ENCODE peak calls at places on chromosome 16, in seven cellular contexts. One of them, this sample, is unnamed.
A peak's percentile ranks its signal among the peaks of the same experiment; 100 is the strongest.

GRCh38 chr16:4870138-4870671 is 22.9 kb downstream of the UBN1 start:
- DNase-seq in HepG2: no peak
- DNase-seq in GM12892: no peak
- DNase-seq in K562: no peak
- DNase-seq in SK-N-SH: no peak
- DNase-seq in GM12878: no peak
- DNase-seq in H1: no peak
- DNase-seq in this sample: no peak

GRCh38 chr16:30184430-30185140 is 1.2 kb downstream of the CORO1A start:
- DNase-seq in GM12892: no peak
- DNase-seq in GM12878: peak; percentile 28
- DNase-seq in K562: peak; percentile 24
- DNase-seq in H1: peak; percentile 46
- DNase-seq in SK-N-SH: peak; percentile 67
- DNase-seq in HepG2: no peak
- DNase-seq in this sample: peak; percentile 25

GRCh38 chr16:67151431-67152097 is 766 bp upstream of the B3GNT9 start:
- DNase-seq in GM12878: no peak
- DNase-seq in H1: no peak
- DNase-seq in HepG2: no peak
- DNase-seq in K562: no peak
- DNase-seq in GM12892: no peak
- DNase-seq in SK-N-SH: no peak
- DNase-seq in this sample: no peak

GRCh38 chr16:31077024-31077423 is 2.8 kb downstream of the ZNF646 start:
- DNase-seq in SK-N-SH: no peak
- DNase-seq in GM12892: no peak
- DNase-seq in K562: no peak
- DNase-seq in HepG2: no peak
- DNase-seq in GM12878: no peak
- DNase-seq in H1: no peak
- DNase-seq in this sample: no peak

GRCh38 chr16:48158296-48158695 is 2.5 kb upstream of the ABCC12 start:
- DNase-seq in GM12892: no peak
- DNase-seq in SK-N-SH: no peak
- DNase-seq in HepG2: peak; percentile 31
- DNase-seq in GM12878: peak; percentile 48
- DNase-seq in H1: no peak
- DNase-seq in K562: no peak
- DNase-seq in this sample: no peak

GRCh38 chr16:55370762-55371482 is 46.9 kb downstream of the IRX6 start:
- DNase-seq in GM12878: no peak
- DNase-seq in HepG2: peak; percentile 7
- DNase-seq in H1: peak; percentile 74
- DNase-seq in GM12892: no peak
- DNase-seq in SK-N-SH: peak; percentile 71
- DNase-seq in K562: no peak
- DNase-seq in this sample: no peak

GRCh38 chr16:1877089-1877488 is 5.1 kb upstream of the MEIOB start:
- DNase-seq in GM12878: no peak
- DNase-seq in SK-N-SH: no peak
- DNase-seq in GM12892: no peak
- DNase-seq in K562: no peak
- DNase-seq in HepG2: no peak
- DNase-seq in H1: no peak
- DNase-seq in this sample: no peak

GRCh38 chr16:48353565-48354163 is 31.5 kb downstream of the SIAH1 start:
- DNase-seq in K562: peak; percentile 76
- DNase-seq in GM12892: peak; percentile 53
- DNase-seq in H1: peak; percentile 63
- DNase-seq in SK-N-SH: peak; percentile 76
- DNase-seq in HepG2: peak; percentile 78
- DNase-seq in GM12878: peak; percentile 37
- DNase-seq in this sample: peak; percentile 41

GRCh38 chr16:27330542-27330941 is 16.8 kb downstream of the IL4R start:
- DNase-seq in HepG2: no peak
- DNase-seq in GM12878: no peak
- DNase-seq in K562: no peak
- DNase-seq in SK-N-SH: no peak
- DNase-seq in GM12892: no peak
- DNase-seq in H1: no peak
- DNase-seq in this sample: no peak

GRCh38 chr16:375927-376816 is 5.6 kb downstream of the PGAP6 start:
- DNase-seq in SK-N-SH: no peak
- DNase-seq in GM12878: no peak
- DNase-seq in HepG2: no peak
- DNase-seq in K562: no peak
- DNase-seq in H1: no peak
- DNase-seq in GM12892: no peak
- DNase-seq in this sample: no peak

GRCh38 chr16:4928227-4928626 is 8.7 kb downstream of the PPL start:
- DNase-seq in GM12892: no peak
- DNase-seq in HepG2: no peak
- DNase-seq in H1: no peak
- DNase-seq in SK-N-SH: no peak
- DNase-seq in GM12878: no peak
- DNase-seq in K562: no peak
- DNase-seq in this sample: no peak

GRCh38 chr16:57616871-57617270 is 11.6 kb upstream of the ADGRG1 start:
- DNase-seq in GM12892: peak; percentile 5
- DNase-seq in HepG2: no peak
- DNase-seq in H1: peak; percentile 30
- DNase-seq in K562: peak; percentile 35
- DNase-seq in GM12878: no peak
- DNase-seq in SK-N-SH: peak; percentile 17
- DNase-seq in this sample: no peak

GRCh38 chr16:3728424-3729160 is 11.3 kb upstream of the TRAP1 start:
- DNase-seq in GM12892: no peak
- DNase-seq in HepG2: no peak
- DNase-seq in K562: no peak
- DNase-seq in H1: no peak
- DNase-seq in GM12878: no peak
- DNase-seq in SK-N-SH: no peak
- DNase-seq in this sample: no peak

DNA sequence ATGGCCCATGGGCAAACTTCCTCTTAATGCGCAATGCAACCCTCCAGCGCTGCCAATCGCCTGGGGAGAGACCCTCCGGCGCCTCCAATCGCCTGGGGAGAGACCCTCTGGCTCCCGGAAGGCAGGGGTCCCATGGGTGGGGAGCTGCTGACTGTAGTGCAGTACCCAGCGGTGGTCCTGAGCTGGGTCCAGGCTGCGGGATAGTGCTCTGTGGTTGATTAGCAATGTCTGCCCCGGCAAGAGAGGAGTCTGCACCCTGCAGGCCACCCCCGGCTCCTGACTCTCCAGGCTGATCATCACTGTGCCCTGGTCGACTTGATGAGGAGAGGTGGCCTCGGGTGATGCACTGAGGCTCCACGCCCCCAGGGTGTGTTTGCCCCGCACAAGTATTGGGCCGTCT is 44.6 kb upstream of the ZNF469 start:
- DNase-seq in GM12892: no peak
- DNase-seq in HepG2: no peak
- DNase-seq in K562: no peak
- DNase-seq in H1: peak; percentile 75
- DNase-seq in SK-N-SH: no peak
- DNase-seq in GM12878: no peak
- DNase-seq in this sample: no peak
- TF ChIP-seq TAF1 in GM12892: no peak
- TF ChIP-seq TAF1 in HepG2: no peak
- TF ChIP-seq TAF1 in K562: no peak
- TF ChIP-seq TAF1 in H1: no peak
- TF ChIP-seq TAF1 in SK-N-SH: no peak
- TF ChIP-seq TAF1 in GM12878: no peak
- TF ChIP-seq TAF1 in this sample: no peak

DNA sequence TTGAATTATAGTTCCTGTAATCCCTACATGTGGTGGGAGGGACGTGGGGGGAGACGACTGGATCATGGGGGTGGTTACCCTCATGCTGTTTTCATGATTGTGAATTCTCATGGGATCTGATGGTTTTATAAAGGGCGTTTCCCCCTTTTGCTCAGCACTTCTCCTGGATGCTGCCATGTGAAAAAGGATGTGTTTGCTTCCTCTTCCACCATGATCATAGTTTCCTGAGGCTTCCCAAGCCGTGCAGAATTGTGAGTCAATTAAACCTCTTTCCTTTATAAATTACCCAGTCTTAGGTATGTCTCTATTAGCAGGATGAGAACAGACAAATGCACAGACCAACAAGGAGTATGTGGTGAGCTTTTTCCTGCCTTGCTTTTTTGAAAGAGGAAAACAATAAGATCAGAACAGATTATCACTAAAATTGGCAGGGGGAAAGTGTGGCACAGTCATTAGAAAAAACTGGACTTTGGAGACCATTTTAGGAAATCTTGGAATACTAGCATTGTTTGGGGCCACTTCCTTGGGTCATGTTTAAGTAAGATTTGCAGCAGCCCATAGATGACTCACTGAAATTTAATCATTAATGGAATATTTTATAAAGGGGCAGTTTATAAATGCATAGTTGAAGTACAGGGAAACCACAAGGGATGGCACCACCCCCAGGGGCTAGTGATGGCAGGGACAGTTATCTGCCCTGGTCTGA is 352.8 kb downstream of the CDH13 start:
- DNase-seq in K562: no peak
- DNase-seq in H1: no peak
- DNase-seq in SK-N-SH: no peak
- DNase-seq in GM12878: no peak
- DNase-seq in GM12892: no peak
- DNase-seq in HepG2: no peak
- DNase-seq in this sample: no peak
- TF ChIP-seq TAF1 in K562: no peak
- TF ChIP-seq TAF1 in H1: no peak
- TF ChIP-seq TAF1 in SK-N-SH: no peak
- TF ChIP-seq TAF1 in GM12878: no peak
- TF ChIP-seq TAF1 in GM12892: no peak
- TF ChIP-seq TAF1 in HepG2: no peak
- TF ChIP-seq TAF1 in this sample: no peak

GRCh38 chr16:12902511-12903324 is 1.3 kb downstream of the SHISA9 start:
- DNase-seq in HepG2: no peak
- DNase-seq in GM12878: no peak
- DNase-seq in H1: peak; percentile 68
- DNase-seq in SK-N-SH: peak; percentile 28
- DNase-seq in K562: no peak
- DNase-seq in GM12892: no peak
- DNase-seq in this sample: no peak

GRCh38 chr16:12900599-12901203 is 697 bp upstream of the SHISA9 start:
- DNase-seq in SK-N-SH: peak; percentile 14
- DNase-seq in K562: no peak
- DNase-seq in GM12892: no peak
- DNase-seq in GM12878: no peak
- DNase-seq in HepG2: no peak
- DNase-seq in H1: peak; percentile 57
- DNase-seq in this sample: no peak

GRCh38 chr16:12901204-12901596 is 198 bp upstream of the SHISA9 start:
- DNase-seq in SK-N-SH: peak; percentile 37
- DNase-seq in H1: peak; percentile 80
- DNase-seq in K562: no peak
- DNase-seq in GM12892: no peak
- DNase-seq in GM12878: no peak
- DNase-seq in HepG2: no peak
- DNase-seq in this sample: no peak

GRCh38 chr16:12903325-12904040 is 2.1 kb downstream of the SHISA9 start:
- DNase-seq in SK-N-SH: peak; percentile 36
- DNase-seq in K562: no peak
- DNase-seq in GM12892: no peak
- DNase-seq in GM12878: no peak
- DNase-seq in H1: no peak
- DNase-seq in HepG2: no peak
- DNase-seq in this sample: no peak

DNA sequence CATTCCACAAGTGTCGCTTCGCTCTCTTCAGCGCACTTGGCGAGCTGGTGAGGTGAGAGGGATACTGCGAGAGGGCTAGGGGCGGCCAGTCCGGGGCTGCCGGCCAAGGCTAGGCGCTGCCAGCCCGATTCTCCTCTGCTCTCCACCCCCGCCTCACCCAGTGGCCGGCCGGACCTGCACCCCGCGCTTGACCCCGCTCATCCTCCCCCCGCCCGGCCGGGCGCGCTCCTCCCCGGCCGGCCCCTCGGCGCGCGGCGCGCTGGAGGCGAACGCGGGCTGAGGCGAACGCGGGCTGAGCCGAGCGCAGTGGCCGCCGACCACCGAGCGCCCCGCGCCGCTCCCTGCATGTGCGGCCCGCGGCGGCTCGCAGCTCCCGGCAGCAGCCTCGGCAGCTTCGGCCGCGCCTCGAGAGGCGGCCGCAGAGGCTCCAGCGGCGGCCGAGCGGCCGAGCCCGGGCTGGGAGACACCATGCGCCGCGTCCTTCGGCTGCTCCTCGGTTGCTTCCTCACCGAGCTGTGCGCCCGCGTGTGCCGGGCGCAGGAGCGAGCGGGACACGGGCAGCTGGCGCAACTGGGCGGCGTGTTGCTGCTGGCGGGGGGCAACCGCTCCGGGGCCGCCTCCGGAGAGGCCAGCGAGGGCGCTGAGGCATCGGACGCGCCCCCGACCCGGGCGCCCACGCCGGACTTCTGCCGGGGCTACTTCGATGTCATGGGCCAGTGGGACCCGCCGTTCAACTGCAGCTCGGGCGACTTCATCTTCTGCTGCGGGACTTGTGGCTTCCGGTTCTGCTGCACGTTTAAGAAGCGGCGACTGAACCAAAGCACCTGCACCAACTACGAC is at the start of gene SHISA9:
- DNase-seq in HepG2: no peak
- DNase-seq in K562: no peak
- DNase-seq in SK-N-SH: peak; percentile 50
- DNase-seq in GM12878: no peak
- DNase-seq in GM12892: no peak
- DNase-seq in H1: peak; percentile 79
- DNase-seq in this sample: no peak
- TF ChIP-seq TAF1 in HepG2: no peak
- TF ChIP-seq TAF1 in K562: no peak
- TF ChIP-seq TAF1 in SK-N-SH: no peak
- TF ChIP-seq TAF1 in GM12878: no peak
- TF ChIP-seq TAF1 in GM12892: no peak
- TF ChIP-seq TAF1 in H1: peak; percentile 34
- TF ChIP-seq TAF1 in this sample: no peak

GRCh38 chr16:52066951-52067350 is 480.0 kb downstream of the TOX3 start:
- DNase-seq in SK-N-SH: no peak
- DNase-seq in K562: no peak
- DNase-seq in H1: no peak
- DNase-seq in HepG2: no peak
- DNase-seq in GM12892: no peak
- DNase-seq in GM12878: no peak
- DNase-seq in this sample: no peak

GRCh38 chr16:52070341-52071057 is 476.4 kb downstream of the TOX3 start:
- DNase-seq in HepG2: no peak
- DNase-seq in GM12892: no peak
- DNase-seq in K562: no peak
- DNase-seq in GM12878: no peak
- DNase-seq in H1: no peak
- DNase-seq in SK-N-SH: no peak
- DNase-seq in this sample: no peak

GRCh38 chr16:52071101-52071500 is 475.8 kb downstream of the TOX3 start:
- DNase-seq in K562: no peak
- DNase-seq in SK-N-SH: no peak
- DNase-seq in GM12878: no peak
- DNase-seq in GM12892: no peak
- DNase-seq in H1: no peak
- DNase-seq in HepG2: no peak
- DNase-seq in this sample: no peak

GRCh38 chr16:52068447-52069074 is 478.4 kb downstream of the TOX3 start:
- DNase-seq in SK-N-SH: peak; percentile 1
- DNase-seq in GM12892: no peak
- DNase-seq in H1: peak; percentile 53
- DNase-seq in HepG2: peak; percentile 35
- DNase-seq in GM12878: no peak
- DNase-seq in K562: no peak
- DNase-seq in this sample: no peak

GRCh38 chr16:52069866-52070265 is 477.1 kb downstream of the TOX3 start:
- DNase-seq in GM12892: no peak
- DNase-seq in SK-N-SH: peak; percentile 0
- DNase-seq in H1: peak; percentile 46
- DNase-seq in HepG2: peak; percentile 51
- DNase-seq in K562: no peak
- DNase-seq in GM12878: no peak
- DNase-seq in this sample: no peak
- TF ChIP-seq TAF1 in GM12892: no peak
- TF ChIP-seq TAF1 in SK-N-SH: no peak
- TF ChIP-seq TAF1 in H1: no peak
- TF ChIP-seq TAF1 in HepG2: no peak
- TF ChIP-seq TAF1 in K562: no peak
- TF ChIP-seq TAF1 in GM12878: no peak
- TF ChIP-seq TAF1 in this sample: no peak